ENCODE peak calls at places on chromosomes 5 and 9, in nine cellular contexts. K is EH; F is testis; Z is stomach; U is activated CD4-positive, alpha-beta memory T cell treated with anti-CD3 and anti-CD28 coated beads, Interleukin-2, amount 10 ng/mL, durations not matched to agents 7 days and 5 days; L is activated CD8-positive, alpha-beta memory T cell treated with anti-CD3 and anti-CD28 coated beads for 4 hours; W is stimulated activated naive B cell treated with anti-CD40 and anti-IgM and Interleukin-4, amounts not matched to agents 10 μg/mL and 1 μg/mL and 100 μg/mL, for 72 hours; C is activated CD4-positive, alpha-beta T cell treated with anti-CD3 and anti-CD28 coated beads, Interleukin-2, amount 50 U/mL, for 1 hour; D is endothelial cell of umbilical vein. I is an unnamed sample.

GRCh38 chr9:69035438-69036316 is at the start of gene FXN:
- DNase-seq in K (peak), C (peak), W (peak), Z (peak), F (peak), L (peak), D (peak), U (peak), I (peak)

GRCh38 chr5:169178754-169179153 is 122.2 kb downstream of the SLIT3 start:
- DNase-seq in D (no peak), Z (no peak), L (no peak), F (no peak), C (no peak), W (no peak), U (no peak), K (no peak), I (no peak)

GRCh38 chr5:124774002-124774318 is 27.5 kb upstream of the ZNF608 start:
- DNase-seq in D (no peak), K (no peak), W (no peak), F (no peak), C (no peak), U (no peak), Z (no peak), L (no peak), I (no peak)

GRCh38 chr9:88310310-88310980 is 77.8 kb upstream of the SPIN1 start:
- DNase-seq in W (no peak), K (no peak), C (no peak), D (no peak), L (no peak), U (no peak), F (peak), Z (no peak), I (no peak)

GRCh38 chr9:32918628-32919027 is 82.8 kb downstream of the APTX start:
- DNase-seq in C (no peak), U (no peak), D (no peak), K (no peak), Z (no peak), W (no peak), F (no peak), L (no peak), I (no peak)

GRCh38 chr5:14267166-14267838 is 124.2 kb downstream of the TRIO start:
- DNase-seq in W (no peak), K (peak), C (no peak), F (no peak), L (no peak), D (peak), Z (no peak), U (no peak), I (no peak)

GRCh38 chr5:73513996-73514395 is 15.8 kb downstream of the BTF3 start:
- DNase-seq in W (no peak), F (no peak), U (no peak), Z (peak), L (no peak), K (no peak), C (no peak), D (no peak), I (no peak)

GRCh38 chr9:125550216-125550614 is 156.8 kb downstream of the MAPKAP1 start:
- DNase-seq in L (no peak), C (no peak), Z (no peak), F (peak), D (peak), U (no peak), W (no peak), K (peak), I (no peak)

GRCh38 chr9:121944741-121945191 is 148.3 kb downstream of the TTLL11 start:
- DNase-seq in F (no peak), U (no peak), L (no peak), C (no peak), D (no peak), Z (no peak), W (no peak), K (peak), I (no peak)

GRCh38 chr9:109341561-109341960 is 20.7 kb upstream of the EPB41L4B start:
- DNase-seq in D (no peak), Z (no peak), L (no peak), W (no peak), K (no peak), F (no peak), C (no peak), U (no peak), I (no peak)

GRCh38 chr9:107239474-107239873 is 43.6 kb upstream of the RAD23B start:
- DNase-seq in F (no peak), D (peak), W (no peak), K (peak), U (no peak), L (no peak), C (no peak), Z (no peak), I (no peak)